ENCODE peak calls at places on chromosome 6, in eight cellular contexts. One of them, this sample, is unnamed.
A peak's percentile ranks its signal among the peaks of the same experiment; 100 is the strongest.

GRCh38 chr6:39891976-39892375 is 42.3 kb downstream of the MOCS1 start:
- DNase-seq in iPS-NIHi11: no peak
- DNase-seq in fibroblast of gingiva: peak; percentile 17
- DNase-seq in COR-L47: no peak
- DNase-seq in upper lobe of right lung: no peak
- DNase-seq in HFFc6: no peak
- DNase-seq in lower leg skin: no peak
- DNase-seq in anterior cingulate cortex: no peak
- DNase-seq in this sample: no peak

GRCh38 chr6:157656437-157657005 is 166.5 kb upstream of the SNX9 start:
- DNase-seq in anterior cingulate cortex: no peak
- DNase-seq in fibroblast of gingiva: peak; percentile 15
- DNase-seq in iPS-NIHi11: no peak
- DNase-seq in lower leg skin: no peak
- DNase-seq in upper lobe of right lung: peak; percentile 27
- DNase-seq in HFFc6: peak; percentile 15
- DNase-seq in COR-L47: no peak
- DNase-seq in this sample: no peak

GRCh38 chr6:108744996-108745395 is 103.2 kb upstream of the ARMC2 start:
- DNase-seq in upper lobe of right lung: no peak
- DNase-seq in fibroblast of gingiva: no peak
- DNase-seq in anterior cingulate cortex: no peak
- DNase-seq in COR-L47: no peak
- DNase-seq in lower leg skin: peak; percentile 52
- DNase-seq in HFFc6: no peak
- DNase-seq in iPS-NIHi11: no peak
- DNase-seq in this sample: no peak

GRCh38 chr6:38279423-38279822 is 360.3 kb downstream of the BTBD9 start:
- DNase-seq in iPS-NIHi11: no peak
- DNase-seq in lower leg skin: no peak
- DNase-seq in fibroblast of gingiva: no peak
- DNase-seq in HFFc6: no peak
- DNase-seq in COR-L47: no peak
- DNase-seq in upper lobe of right lung: no peak
- DNase-seq in anterior cingulate cortex: no peak
- DNase-seq in this sample: no peak

GRCh38 chr6:50236164-50236563 is 186.4 kb upstream of the DEFB112 start:
- DNase-seq in HFFc6: no peak
- DNase-seq in lower leg skin: no peak
- DNase-seq in anterior cingulate cortex: no peak
- DNase-seq in fibroblast of gingiva: no peak
- DNase-seq in iPS-NIHi11: no peak
- DNase-seq in upper lobe of right lung: no peak
- DNase-seq in COR-L47: no peak
- DNase-seq in this sample: no peak

GRCh38 chr6:165889636-165890403 is 226.8 kb upstream of the PDE10A start:
- DNase-seq in HFFc6: no peak
- DNase-seq in fibroblast of gingiva: peak; percentile 37
- DNase-seq in anterior cingulate cortex: no peak
- DNase-seq in upper lobe of right lung: no peak
- DNase-seq in iPS-NIHi11: peak; percentile 67
- DNase-seq in COR-L47: no peak
- DNase-seq in lower leg skin: no peak
- DNase-seq in this sample: no peak

GRCh38 chr6:79605061-79605460 is 26.1 kb upstream of the SH3BGRL2 start:
- DNase-seq in anterior cingulate cortex: no peak
- DNase-seq in iPS-NIHi11: no peak
- DNase-seq in lower leg skin: no peak
- DNase-seq in fibroblast of gingiva: no peak
- DNase-seq in COR-L47: no peak
- DNase-seq in upper lobe of right lung: no peak
- DNase-seq in HFFc6: no peak
- DNase-seq in this sample: no peak

GRCh38 chr6:23145801-23146200 is 576.4 kb downstream of the HDGFL1 start:
- DNase-seq in anterior cingulate cortex: no peak
- DNase-seq in lower leg skin: no peak
- DNase-seq in upper lobe of right lung: no peak
- DNase-seq in fibroblast of gingiva: peak; percentile 83
- DNase-seq in COR-L47: no peak
- DNase-seq in iPS-NIHi11: no peak
- DNase-seq in HFFc6: no peak
- DNase-seq in this sample: no peak

GRCh38 chr6:63887011-63887751 is 251.6 kb downstream of the PHF3 start:
- DNase-seq in upper lobe of right lung: no peak
- DNase-seq in iPS-NIHi11: no peak
- DNase-seq in HFFc6: no peak
- DNase-seq in COR-L47: no peak
- DNase-seq in lower leg skin: no peak
- DNase-seq in fibroblast of gingiva: no peak
- DNase-seq in anterior cingulate cortex: no peak
- DNase-seq in this sample: no peak

GRCh38 chr6:130625825-130626500 is 201.2 kb upstream of the SMLR1 start:
- DNase-seq in HFFc6: peak; percentile 87
- DNase-seq in anterior cingulate cortex: no peak
- DNase-seq in COR-L47: no peak
- DNase-seq in upper lobe of right lung: no peak
- DNase-seq in lower leg skin: no peak
- DNase-seq in iPS-NIHi11: no peak
- DNase-seq in fibroblast of gingiva: peak; percentile 77
- DNase-seq in this sample: no peak

GRCh38 chr6:24936641-24937317 is 1.0 kb upstream of the RIPOR2 start:
- DNase-seq in fibroblast of gingiva: peak; percentile 60
- DNase-seq in COR-L47: no peak
- DNase-seq in lower leg skin: no peak
- DNase-seq in iPS-NIHi11: no peak
- DNase-seq in anterior cingulate cortex: no peak
- DNase-seq in HFFc6: no peak
- DNase-seq in upper lobe of right lung: no peak
- DNase-seq in this sample: no peak

GRCh38 chr6:139939189-139939979 is 564.9 kb upstream of the CITED2 start:
- DNase-seq in anterior cingulate cortex: no peak
- DNase-seq in lower leg skin: no peak
- DNase-seq in iPS-NIHi11: peak; percentile 61
- DNase-seq in upper lobe of right lung: no peak
- DNase-seq in HFFc6: no peak
- DNase-seq in fibroblast of gingiva: no peak
- DNase-seq in COR-L47: no peak
- DNase-seq in this sample: no peak

GRCh38 chr6:2942916-2943563 is 28.3 kb downstream of the SERPINB6 start:
- DNase-seq in COR-L47: no peak
- DNase-seq in anterior cingulate cortex: no peak
- DNase-seq in fibroblast of gingiva: no peak
- DNase-seq in lower leg skin: no peak
- DNase-seq in iPS-NIHi11: no peak
- DNase-seq in upper lobe of right lung: no peak
- DNase-seq in HFFc6: no peak
- DNase-seq in this sample: no peak

GRCh38 chr6:92479821-92480220 is 939.5 kb downstream of the EPHA7 start:
- DNase-seq in iPS-NIHi11: no peak
- DNase-seq in anterior cingulate cortex: no peak
- DNase-seq in fibroblast of gingiva: no peak
- DNase-seq in HFFc6: no peak
- DNase-seq in lower leg skin: no peak
- DNase-seq in upper lobe of right lung: no peak
- DNase-seq in COR-L47: no peak
- DNase-seq in this sample: no peak

GRCh38 chr6:13297391-13297790 is 30.9 kb downstream of the TBC1D7 start:
- DNase-seq in HFFc6: no peak
- DNase-seq in COR-L47: no peak
- DNase-seq in anterior cingulate cortex: no peak
- DNase-seq in lower leg skin: no peak
- DNase-seq in fibroblast of gingiva: no peak
- DNase-seq in iPS-NIHi11: no peak
- DNase-seq in upper lobe of right lung: no peak
- DNase-seq in this sample: no peak

GRCh38 chr6:110618591-110619267 is 142.3 kb upstream of the SLC22A16 start:
- DNase-seq in fibroblast of gingiva: no peak
- DNase-seq in lower leg skin: no peak
- DNase-seq in COR-L47: peak; percentile 0
- DNase-seq in anterior cingulate cortex: no peak
- DNase-seq in HFFc6: peak; percentile 21
- DNase-seq in iPS-NIHi11: peak; percentile 62
- DNase-seq in upper lobe of right lung: no peak
- DNase-seq in this sample: no peak

GRCh38 chr6:157762636-157763035 is 60.4 kb upstream of the SNX9 start:
- DNase-seq in upper lobe of right lung: no peak
- DNase-seq in HFFc6: no peak
- DNase-seq in iPS-NIHi11: no peak
- DNase-seq in fibroblast of gingiva: no peak
- DNase-seq in COR-L47: no peak
- DNase-seq in lower leg skin: no peak
- DNase-seq in anterior cingulate cortex: no peak
- DNase-seq in this sample: no peak

GRCh38 chr6:79868098-79868722 is 79.1 kb downstream of the ELOVL4 start:
- DNase-seq in lower leg skin: no peak
- DNase-seq in COR-L47: peak; percentile 80
- DNase-seq in upper lobe of right lung: no peak
- DNase-seq in anterior cingulate cortex: no peak
- DNase-seq in fibroblast of gingiva: peak; percentile 63
- DNase-seq in iPS-NIHi11: peak; percentile 63
- DNase-seq in HFFc6: peak; percentile 62
- DNase-seq in this sample: no peak

GRCh38 chr6:126033696-126034095 is 47.4 kb downstream of the TRMT11 start:
- DNase-seq in fibroblast of gingiva: peak; percentile 91
- DNase-seq in iPS-NIHi11: peak; percentile 45
- DNase-seq in COR-L47: peak; percentile 10
- DNase-seq in lower leg skin: no peak
- DNase-seq in HFFc6: peak; percentile 92
- DNase-seq in upper lobe of right lung: no peak
- DNase-seq in anterior cingulate cortex: no peak
- DNase-seq in this sample: no peak

GRCh38 chr6:127463056-127463455 is 3.9 kb upstream of the KIAA0408 start:
- DNase-seq in fibroblast of gingiva: peak; percentile 48
- DNase-seq in anterior cingulate cortex: no peak
- DNase-seq in upper lobe of right lung: no peak
- DNase-seq in lower leg skin: no peak
- DNase-seq in COR-L47: no peak
- DNase-seq in iPS-NIHi11: no peak
- DNase-seq in HFFc6: no peak
- DNase-seq in this sample: no peak

GRCh38 chr6:15911753-15912504 is 217.0 kb upstream of the MYLIP start:
- DNase-seq in iPS-NIHi11: no peak
- DNase-seq in HFFc6: no peak
- DNase-seq in fibroblast of gingiva: no peak
- DNase-seq in upper lobe of right lung: no peak
- DNase-seq in COR-L47: no peak
- DNase-seq in anterior cingulate cortex: no peak
- DNase-seq in lower leg skin: no peak
- DNase-seq in this sample: no peak

GRCh38 chr6:24547243-24547642 is 52.5 kb downstream of the ALDH5A1 start:
- DNase-seq in anterior cingulate cortex: no peak
- DNase-seq in HFFc6: no peak
- DNase-seq in upper lobe of right lung: no peak
- DNase-seq in lower leg skin: no peak
- DNase-seq in COR-L47: no peak
- DNase-seq in fibroblast of gingiva: no peak
- DNase-seq in iPS-NIHi11: peak; percentile 45
- DNase-seq in this sample: no peak

GRCh38 chr6:162875070-162875469 is 147.3 kb downstream of the PACRG start:
- DNase-seq in fibroblast of gingiva: no peak
- DNase-seq in anterior cingulate cortex: no peak
- DNase-seq in upper lobe of right lung: no peak
- DNase-seq in iPS-NIHi11: no peak
- DNase-seq in COR-L47: no peak
- DNase-seq in HFFc6: no peak
- DNase-seq in lower leg skin: no peak
- DNase-seq in this sample: no peak

GRCh38 chr6:84072452-84072997 is 39.0 kb downstream of the MRAP2 start:
- DNase-seq in lower leg skin: no peak
- DNase-seq in upper lobe of right lung: no peak
- DNase-seq in fibroblast of gingiva: no peak
- DNase-seq in anterior cingulate cortex: no peak
- DNase-seq in COR-L47: no peak
- DNase-seq in iPS-NIHi11: no peak
- DNase-seq in HFFc6: no peak
- DNase-seq in this sample: no peak

GRCh38 chr6:108673602-108674001 is 112.9 kb downstream of the FOXO3 start:
- DNase-seq in anterior cingulate cortex: no peak
- DNase-seq in COR-L47: no peak
- DNase-seq in fibroblast of gingiva: no peak
- DNase-seq in HFFc6: no peak
- DNase-seq in iPS-NIHi11: no peak
- DNase-seq in lower leg skin: no peak
- DNase-seq in upper lobe of right lung: no peak
- DNase-seq in this sample: no peak

GRCh38 chr6:62614442-62614841 is 328.4 kb upstream of the KHDRBS2 start:
- DNase-seq in lower leg skin: no peak
- DNase-seq in fibroblast of gingiva: no peak
- DNase-seq in COR-L47: no peak
- DNase-seq in upper lobe of right lung: no peak
- DNase-seq in HFFc6: no peak
- DNase-seq in anterior cingulate cortex: no peak
- DNase-seq in iPS-NIHi11: no peak
- DNase-seq in this sample: no peak

GRCh38 chr6:47221565-47221964 is 88.1 kb downstream of the TNFRSF21 start:
- DNase-seq in COR-L47: no peak
- DNase-seq in HFFc6: no peak
- DNase-seq in upper lobe of right lung: no peak
- DNase-seq in anterior cingulate cortex: no peak
- DNase-seq in lower leg skin: no peak
- DNase-seq in fibroblast of gingiva: no peak
- DNase-seq in iPS-NIHi11: peak; percentile 52
- DNase-seq in this sample: no peak

GRCh38 chr6:33812669-33813068 is 8.9 kb upstream of the MLN start:
- DNase-seq in lower leg skin: no peak
- DNase-seq in fibroblast of gingiva: peak; percentile 26
- DNase-seq in COR-L47: peak; percentile 60
- DNase-seq in iPS-NIHi11: peak; percentile 89
- DNase-seq in upper lobe of right lung: peak; percentile 80
- DNase-seq in HFFc6: peak; percentile 35
- DNase-seq in anterior cingulate cortex: no peak
- DNase-seq in this sample: no peak

GRCh38 chr6:37738216-37738615 is 40.5 kb upstream of the MDGA1 start:
- DNase-seq in fibroblast of gingiva: no peak
- DNase-seq in HFFc6: no peak
- DNase-seq in lower leg skin: no peak
- DNase-seq in upper lobe of right lung: no peak
- DNase-seq in anterior cingulate cortex: no peak
- DNase-seq in iPS-NIHi11: no peak
- DNase-seq in COR-L47: no peak
- DNase-seq in this sample: no peak

GRCh38 chr6:65671922-65672321 is 35.1 kb downstream of the EYS start:
- DNase-seq in anterior cingulate cortex: no peak
- DNase-seq in fibroblast of gingiva: no peak
- DNase-seq in COR-L47: peak; percentile 2
- DNase-seq in iPS-NIHi11: no peak
- DNase-seq in lower leg skin: no peak
- DNase-seq in upper lobe of right lung: no peak
- DNase-seq in HFFc6: no peak
- DNase-seq in this sample: no peak

GRCh38 chr6:148947621-148948444 is 201.0 kb downstream of the UST start:
- DNase-seq in COR-L47: peak; percentile 27
- DNase-seq in fibroblast of gingiva: peak; percentile 74
- DNase-seq in anterior cingulate cortex: peak; percentile 41
- DNase-seq in HFFc6: peak; percentile 69
- DNase-seq in lower leg skin: peak; percentile 97
- DNase-seq in iPS-NIHi11: peak; percentile 89
- DNase-seq in upper lobe of right lung: peak; percentile 78
- DNase-seq in this sample: peak; percentile 93

GRCh38 chr6:40542175-40542764 is 44.9 kb downstream of the LRFN2 start:
- DNase-seq in anterior cingulate cortex: no peak
- DNase-seq in HFFc6: no peak
- DNase-seq in COR-L47: no peak
- DNase-seq in iPS-NIHi11: no peak
- DNase-seq in lower leg skin: no peak
- DNase-seq in fibroblast of gingiva: no peak
- DNase-seq in upper lobe of right lung: peak; percentile 51
- DNase-seq in this sample: no peak

GRCh38 chr6:129672345-129672691 is 37.7 kb downstream of the ARHGAP18 start:
- DNase-seq in anterior cingulate cortex: no peak
- DNase-seq in fibroblast of gingiva: no peak
- DNase-seq in lower leg skin: no peak
- DNase-seq in upper lobe of right lung: no peak
- DNase-seq in iPS-NIHi11: no peak
- DNase-seq in HFFc6: no peak
- DNase-seq in COR-L47: no peak
- DNase-seq in this sample: no peak

This sample was measured in sciatic nerve.